ENCODE peak calls at places on chromosomes 2 and 18, in six cellular contexts. H, V, G, M, K and R are unnamed samples.

GRCh38 chr2:101803945-101804696 is 106.6 kb downstream of the MAP4K4 start:
- DNase-seq in M (no peak), K (no peak), G (peak), H (no peak), V (no peak), R (peak)

GRCh38 chr2:227796044-227796780 is 17.4 kb upstream of the CCL20 start:
- DNase-seq in K (no peak), M (no peak), H (no peak), V (no peak), G (no peak), R (no peak)

GRCh38 chr2:219645631-219646527 is 18.4 kb downstream of the SLC4A3 start:
- DNase-seq in G (no peak), K (no peak), M (peak), V (peak), H (peak), R (no peak)

GRCh38 chr2:213429516-213429915 is 145.3 kb downstream of the SPAG16 start:
- DNase-seq in G (no peak), H (no peak), V (no peak), M (no peak), K (no peak), R (no peak)

GRCh38 chr2:200944467-200945394 is 18.7 kb downstream of the ORC2 start:
- DNase-seq in M (no peak), G (no peak), K (no peak), V (peak), H (peak), R (no peak)

GRCh38 chr2:178413472-178414265 is 37.3 kb downstream of the PRKRA start:
- DNase-seq in V (no peak), K (peak), H (peak), G (peak), M (peak), R (peak)

GRCh38 chr2:28437918-28438317 is 45.3 kb downstream of the FOSL2 start:
- DNase-seq in V (no peak), K (no peak), G (no peak), H (no peak), M (no peak), R (no peak)

GRCh38 chr2:226540204-226540994 is 259.2 kb downstream of the IRS1 start:
- DNase-seq in K (no peak), G (no peak), M (no peak), V (no peak), H (no peak), R (no peak)

GRCh38 chr2:132651115-132652099 is 18.6 kb downstream of the LYPD1 start:
- DNase-seq in G (peak), K (no peak), M (no peak), V (peak), H (peak), R (no peak)

GRCh38 chr18:77571743-77572142 is 322.1 kb downstream of the GALR1 start:
- DNase-seq in M (no peak), H (no peak), K (no peak), V (no peak), G (no peak), R (no peak)

GRCh38 chr2:197925204-197925603 is 120.8 kb downstream of the PLCL1 start:
- DNase-seq in G (no peak), M (no peak), H (no peak), V (no peak), K (no peak), R (no peak)

GRCh38 chr2:33134764-33135560 is 188.2 kb downstream of the LTBP1 start:
- DNase-seq in K (no peak), M (no peak), V (no peak), G (no peak), H (peak), R (no peak)

GRCh38 chr2:74441111-74441689 is 537 bp downstream of the RTKN start:
- DNase-seq in G (no peak), M (no peak), K (no peak), V (peak), H (no peak), R (no peak)

GRCh38 chr2:203804070-203804469 is 63.5 kb upstream of the CTLA4 start:
- DNase-seq in M (no peak), K (no peak), G (no peak), H (peak), V (no peak), R (no peak)

GRCh38 chr18:61820842-61821241 is 72.0 kb downstream of the RNF152 start:
- DNase-seq in G (no peak), M (no peak), K (no peak), V (no peak), H (no peak), R (no peak)

GRCh38 chr2:223460774-223461211 is 141.4 kb downstream of the SCG2 start:
- DNase-seq in V (no peak), G (no peak), K (no peak), M (no peak), H (peak), R (peak)

GRCh38 chr2:183070942-183071844 is 7.4 kb upstream of the DUSP19 start:
- DNase-seq in K (no peak), M (no peak), G (peak), H (peak), V (no peak), R (no peak)

GRCh38 chr2:168244318-168244717 is 3.1 kb downstream of the STK39 start:
- DNase-seq in G (no peak), H (no peak), K (peak), M (no peak), V (no peak), R (peak)

GRCh38 chr2:191155608-191156071 is 4.8 kb upstream of the STAT4 start:
- DNase-seq in K (no peak), G (no peak), V (peak), M (no peak), H (peak), R (peak)

GRCh38 chr2:191245869-191246531 is 796 bp downstream of the MYO1B start:
- DNase-seq in K (no peak), M (peak), V (peak), G (peak), H (peak), R (peak)

GRCh38 chr2:232574674-232575403 is 24.4 kb downstream of the EIF4E2 start:
- DNase-seq in V (no peak), H (no peak), M (no peak), K (no peak), G (no peak), R (no peak)